ENCODE peak calls at places on chromosomes 6 and 20, in seven cellular contexts. One of them, this sample, is unnamed.

GRCh38 chr6:131038612-131039344 is 24.3 kb downstream of the EPB41L2 start:
- DNase-seq in right lobe of liver: no peak
- DNase-seq in foreskin fibroblast: no peak
- DNase-seq in fibroblast of mammary gland: peak; percentile 50
- DNase-seq in upper lobe of right lung: no peak
- DNase-seq in bronchial epithelial cell: no peak
- DNase-seq in astrocyte of the spinal cord: peak; percentile 33
- DNase-seq in this sample: no peak

GRCh38 chr20:62356143-62356947 is 10.8 kb downstream of the LAMA5 start:
- DNase-seq in right lobe of liver: no peak
- DNase-seq in foreskin fibroblast: no peak
- DNase-seq in fibroblast of mammary gland: no peak
- DNase-seq in upper lobe of right lung: no peak
- DNase-seq in bronchial epithelial cell: no peak
- DNase-seq in astrocyte of the spinal cord: no peak
- DNase-seq in this sample: no peak

GRCh38 chr6:166997768-166998255 is 1.4 kb upstream of the CEP43 start:
- DNase-seq in right lobe of liver: peak; percentile 79
- DNase-seq in foreskin fibroblast: peak; percentile 72
- DNase-seq in fibroblast of mammary gland: peak; percentile 75
- DNase-seq in upper lobe of right lung: peak; percentile 82
- DNase-seq in bronchial epithelial cell: peak; percentile 84
- DNase-seq in astrocyte of the spinal cord: peak; percentile 69
- DNase-seq in this sample: peak; percentile 92

GRCh38 chr6:148349466-148349865 is 6.8 kb downstream of the SASH1 start:
- DNase-seq in right lobe of liver: no peak
- DNase-seq in foreskin fibroblast: no peak
- DNase-seq in fibroblast of mammary gland: no peak
- DNase-seq in upper lobe of right lung: no peak
- DNase-seq in bronchial epithelial cell: peak; percentile 25
- DNase-seq in astrocyte of the spinal cord: no peak
- DNase-seq in this sample: peak; percentile 52

GRCh38 chr20:58498445-58499068 is 16.6 kb downstream of the APCDD1L start:
- DNase-seq in right lobe of liver: no peak
- DNase-seq in foreskin fibroblast: no peak
- DNase-seq in fibroblast of mammary gland: no peak
- DNase-seq in upper lobe of right lung: no peak
- DNase-seq in bronchial epithelial cell: no peak
- DNase-seq in astrocyte of the spinal cord: no peak
- DNase-seq in this sample: no peak

GRCh38 chr6:12844284-12845223 is 128.0 kb downstream of the PHACTR1 start:
- DNase-seq in right lobe of liver: no peak
- DNase-seq in foreskin fibroblast: peak; percentile 13
- DNase-seq in fibroblast of mammary gland: peak; percentile 35
- DNase-seq in upper lobe of right lung: no peak
- DNase-seq in bronchial epithelial cell: peak; percentile 29
- DNase-seq in astrocyte of the spinal cord: peak; percentile 16
- DNase-seq in this sample: peak; percentile 38

GRCh38 chr6:5151955-5152401 is 66.8 kb downstream of the PPP1R3G start:
- DNase-seq in right lobe of liver: no peak
- DNase-seq in foreskin fibroblast: peak; percentile 69
- DNase-seq in fibroblast of mammary gland: peak; percentile 91
- DNase-seq in upper lobe of right lung: no peak
- DNase-seq in bronchial epithelial cell: peak; percentile 89
- DNase-seq in astrocyte of the spinal cord: peak; percentile 61
- DNase-seq in this sample: peak; percentile 86

GRCh38 chr6:14841901-14842421 is 403.9 kb upstream of the JARID2 start:
- DNase-seq in right lobe of liver: no peak
- DNase-seq in foreskin fibroblast: peak; percentile 97
- DNase-seq in fibroblast of mammary gland: peak; percentile 100
- DNase-seq in upper lobe of right lung: peak; percentile 74
- DNase-seq in bronchial epithelial cell: peak; percentile 54
- DNase-seq in astrocyte of the spinal cord: peak; percentile 86
- DNase-seq in this sample: peak; percentile 43

GRCh38 chr20:50415516-50416268 is 94.5 kb upstream of the PTPN1 start:
- DNase-seq in right lobe of liver: peak; percentile 99
- DNase-seq in foreskin fibroblast: peak; percentile 97
- DNase-seq in fibroblast of mammary gland: peak; percentile 98
- DNase-seq in upper lobe of right lung: peak; percentile 99
- DNase-seq in bronchial epithelial cell: no peak
- DNase-seq in astrocyte of the spinal cord: peak; percentile 96
- DNase-seq in this sample: peak; percentile 38

GRCh38 chr6:31294056-31294455 is 22.2 kb upstream of the HLA-C start:
- DNase-seq in right lobe of liver: no peak
- DNase-seq in foreskin fibroblast: no peak
- DNase-seq in fibroblast of mammary gland: no peak
- DNase-seq in upper lobe of right lung: no peak
- DNase-seq in bronchial epithelial cell: no peak
- DNase-seq in astrocyte of the spinal cord: no peak
- DNase-seq in this sample: no peak

GRCh38 chr20:24332956-24333355 is 136.5 kb upstream of the SYNDIG1 start:
- DNase-seq in right lobe of liver: no peak
- DNase-seq in foreskin fibroblast: no peak
- DNase-seq in fibroblast of mammary gland: no peak
- DNase-seq in upper lobe of right lung: no peak
- DNase-seq in bronchial epithelial cell: peak; percentile 90
- DNase-seq in astrocyte of the spinal cord: no peak
- DNase-seq in this sample: peak; percentile 87

DNA sequence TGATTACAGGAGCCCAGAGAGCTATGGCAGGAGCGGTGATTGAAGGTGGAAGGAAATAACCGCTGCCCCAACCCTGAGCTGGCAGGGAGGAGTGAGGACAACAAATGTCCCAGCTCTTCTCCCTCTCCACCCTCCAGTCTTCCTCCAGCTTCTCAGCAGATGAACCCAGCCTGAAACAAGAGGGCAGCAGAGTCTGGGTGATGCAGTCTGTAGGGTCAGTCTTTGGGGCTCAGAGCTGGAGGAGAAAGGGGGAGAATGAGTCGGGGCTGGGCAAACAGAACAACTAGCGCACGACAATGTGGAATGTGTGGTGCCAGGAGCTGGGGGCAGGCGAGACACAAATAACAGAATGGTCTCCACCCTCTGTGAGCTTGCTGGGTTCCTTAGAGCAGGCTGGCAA is 4.5 kb upstream of the GUCA1A start:
- DNase-seq in right lobe of liver: no peak
- DNase-seq in foreskin fibroblast: peak; percentile 18
- DNase-seq in fibroblast of mammary gland: no peak
- DNase-seq in upper lobe of right lung: no peak
- DNase-seq in bronchial epithelial cell: no peak
- DNase-seq in astrocyte of the spinal cord: no peak
- DNase-seq in this sample: no peak
- TF ChIP-seq CTCF in right lobe of liver: no peak
- TF ChIP-seq CTCF in foreskin fibroblast: no peak
- TF ChIP-seq CTCF in fibroblast of mammary gland: peak; percentile 4
- TF ChIP-seq CTCF in upper lobe of right lung: no peak
- TF ChIP-seq CTCF in bronchial epithelial cell: no peak
- TF ChIP-seq CTCF in astrocyte of the spinal cord: peak; percentile 6
- TF ChIP-seq CTCF in this sample: no peak

DNA sequence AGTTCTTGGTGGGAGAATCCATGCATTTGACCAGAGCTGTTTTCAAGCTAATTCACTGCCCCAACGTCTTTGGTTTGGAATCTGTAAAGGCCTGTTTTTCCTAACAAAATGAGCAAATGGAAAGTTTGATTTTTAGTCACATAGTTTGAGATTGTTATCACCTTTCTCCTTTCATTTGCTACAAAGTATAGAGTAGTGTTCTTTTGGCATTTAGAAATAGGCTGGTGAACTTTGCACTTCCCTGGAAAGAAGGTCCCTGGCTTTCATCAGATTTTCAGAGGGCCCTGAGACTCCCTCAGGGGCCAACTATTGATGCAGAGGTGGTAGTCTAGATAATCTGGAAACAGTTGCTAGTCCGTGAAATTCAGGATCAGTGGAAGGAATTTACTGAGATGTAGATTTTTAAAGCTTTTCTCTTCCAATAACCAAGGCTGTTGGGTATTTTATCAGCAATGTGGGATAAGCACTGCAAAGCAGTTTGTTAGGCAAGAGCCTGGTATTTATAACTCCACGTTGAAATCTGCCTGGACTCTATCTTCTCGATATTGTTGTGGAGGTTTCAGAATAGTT is 1.7 kb downstream of the ARFGEF2 start:
- DNase-seq in right lobe of liver: no peak
- DNase-seq in foreskin fibroblast: no peak
- DNase-seq in fibroblast of mammary gland: no peak
- DNase-seq in upper lobe of right lung: no peak
- DNase-seq in bronchial epithelial cell: no peak
- DNase-seq in astrocyte of the spinal cord: no peak
- DNase-seq in this sample: no peak
- H3K4me3 ChIP-seq in right lobe of liver: no peak overlapping the region
- H3K4me3 ChIP-seq in foreskin fibroblast: peak overlapping the region; percentile 82
- H3K4me3 ChIP-seq in fibroblast of mammary gland: no peak overlapping the region
- H3K4me3 ChIP-seq in upper lobe of right lung: peak overlapping the region; percentile 86
- H3K4me3 ChIP-seq in bronchial epithelial cell: no peak overlapping the region
- H3K4me3 ChIP-seq in astrocyte of the spinal cord: no peak overlapping the region
- H3K4me3 ChIP-seq in this sample: peak overlapping the region; percentile 92

GRCh38 chr6:152301021-152301805 is 335.9 kb downstream of the SYNE1 start:
- DNase-seq in right lobe of liver: no peak
- DNase-seq in foreskin fibroblast: peak; percentile 47
- DNase-seq in fibroblast of mammary gland: peak; percentile 54
- DNase-seq in upper lobe of right lung: no peak
- DNase-seq in bronchial epithelial cell: peak; percentile 48
- DNase-seq in astrocyte of the spinal cord: no peak
- DNase-seq in this sample: peak; percentile 51

GRCh38 chr6:152298055-152298647 is 339.0 kb downstream of the SYNE1 start:
- DNase-seq in right lobe of liver: no peak
- DNase-seq in foreskin fibroblast: no peak
- DNase-seq in fibroblast of mammary gland: no peak
- DNase-seq in upper lobe of right lung: no peak
- DNase-seq in bronchial epithelial cell: no peak
- DNase-seq in astrocyte of the spinal cord: no peak
- DNase-seq in this sample: no peak

GRCh38 chr6:152299336-152299735 is 337.8 kb downstream of the SYNE1 start:
- DNase-seq in right lobe of liver: no peak
- DNase-seq in foreskin fibroblast: no peak
- DNase-seq in fibroblast of mammary gland: no peak
- DNase-seq in upper lobe of right lung: no peak
- DNase-seq in bronchial epithelial cell: no peak
- DNase-seq in astrocyte of the spinal cord: no peak
- DNase-seq in this sample: no peak

GRCh38 chr6:152301806-152302568 is 335.2 kb downstream of the SYNE1 start:
- DNase-seq in right lobe of liver: peak; percentile 94
- DNase-seq in foreskin fibroblast: peak; percentile 92
- DNase-seq in fibroblast of mammary gland: peak; percentile 86
- DNase-seq in upper lobe of right lung: peak; percentile 90
- DNase-seq in bronchial epithelial cell: peak; percentile 78
- DNase-seq in astrocyte of the spinal cord: peak; percentile 93
- DNase-seq in this sample: peak; percentile 88

DNA sequence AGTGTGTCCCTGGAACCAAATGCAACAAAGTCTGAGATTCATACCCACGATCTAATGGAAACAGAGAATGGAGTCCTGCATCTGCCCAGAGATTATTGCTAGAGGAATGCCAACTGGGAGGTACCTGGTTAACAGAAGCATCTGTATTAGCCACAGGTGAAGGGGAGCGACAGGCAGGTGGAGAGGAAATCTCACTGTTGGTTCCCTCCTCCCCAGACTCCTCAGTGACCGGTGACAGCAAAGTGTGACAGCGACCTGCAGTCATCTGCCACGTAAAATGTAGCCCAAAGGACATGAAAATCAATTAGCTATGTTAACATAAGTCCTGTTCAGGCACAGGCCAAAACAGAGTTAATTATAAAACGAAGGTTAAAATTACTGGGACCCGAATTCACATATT is 336.6 kb downstream of the SYNE1 start:
- DNase-seq in right lobe of liver: no peak
- DNase-seq in foreskin fibroblast: no peak
- DNase-seq in fibroblast of mammary gland: no peak
- DNase-seq in upper lobe of right lung: no peak
- DNase-seq in bronchial epithelial cell: no peak
- DNase-seq in astrocyte of the spinal cord: no peak
- DNase-seq in this sample: no peak
- TF ChIP-seq CTCF in right lobe of liver: no peak
- TF ChIP-seq CTCF in foreskin fibroblast: no peak
- TF ChIP-seq CTCF in fibroblast of mammary gland: no peak
- TF ChIP-seq CTCF in upper lobe of right lung: no peak
- TF ChIP-seq CTCF in bronchial epithelial cell: no peak
- TF ChIP-seq CTCF in astrocyte of the spinal cord: no peak
- TF ChIP-seq CTCF in this sample: no peak

GRCh38 chr6:84346372-84346771 is 118.9 kb upstream of the CEP162 start:
- DNase-seq in right lobe of liver: no peak
- DNase-seq in foreskin fibroblast: no peak
- DNase-seq in fibroblast of mammary gland: peak; percentile 27
- DNase-seq in upper lobe of right lung: no peak
- DNase-seq in bronchial epithelial cell: peak; percentile 16
- DNase-seq in astrocyte of the spinal cord: no peak
- DNase-seq in this sample: peak; percentile 6
- H3K4me3 ChIP-seq in right lobe of liver: no peak overlapping the region
- H3K4me3 ChIP-seq in foreskin fibroblast: no peak overlapping the region
- H3K4me3 ChIP-seq in fibroblast of mammary gland: no peak overlapping the region
- H3K4me3 ChIP-seq in upper lobe of right lung: no peak overlapping the region
- H3K4me3 ChIP-seq in bronchial epithelial cell: no peak overlapping the region
- H3K4me3 ChIP-seq in astrocyte of the spinal cord: no peak overlapping the region
- H3K4me3 ChIP-seq in this sample: no peak overlapping the region

GRCh38 chr6:133240511-133241087 is 558 bp upstream of the EYA4 start:
- DNase-seq in right lobe of liver: no peak
- DNase-seq in foreskin fibroblast: no peak
- DNase-seq in fibroblast of mammary gland: no peak
- DNase-seq in upper lobe of right lung: no peak
- DNase-seq in bronchial epithelial cell: peak; percentile 53
- DNase-seq in astrocyte of the spinal cord: peak; percentile 14
- DNase-seq in this sample: peak; percentile 9
- TF ChIP-seq CTCF in right lobe of liver: no peak
- TF ChIP-seq CTCF in foreskin fibroblast: no peak
- TF ChIP-seq CTCF in fibroblast of mammary gland: no peak
- TF ChIP-seq CTCF in upper lobe of right lung: no peak
- TF ChIP-seq CTCF in bronchial epithelial cell: peak; percentile 43
- TF ChIP-seq CTCF in astrocyte of the spinal cord: peak; percentile 31
- TF ChIP-seq CTCF in this sample: no peak

DNA sequence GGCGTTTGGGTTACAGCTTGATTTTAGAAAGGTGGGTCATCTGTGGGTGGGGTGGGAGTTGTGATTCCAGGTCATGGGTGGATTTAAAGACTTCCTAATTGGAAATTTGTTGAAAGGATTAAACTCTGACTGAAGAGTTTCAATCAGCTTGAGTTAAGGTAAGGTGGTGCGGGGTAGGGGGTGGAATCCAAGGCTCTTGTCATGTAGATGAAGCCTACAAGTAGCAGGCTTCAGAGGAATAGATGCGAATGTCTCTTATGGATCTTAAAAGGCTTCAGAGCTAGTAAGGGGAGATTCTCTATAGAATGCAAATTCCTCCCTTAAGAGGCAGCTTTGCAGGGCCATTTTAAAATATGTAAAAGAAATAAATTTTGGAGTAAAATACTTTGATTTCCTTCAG is 645.3 kb downstream of the FRK start:
- DNase-seq in right lobe of liver: no peak
- DNase-seq in foreskin fibroblast: no peak
- DNase-seq in fibroblast of mammary gland: no peak
- DNase-seq in upper lobe of right lung: no peak
- DNase-seq in bronchial epithelial cell: no peak
- DNase-seq in astrocyte of the spinal cord: no peak
- DNase-seq in this sample: no peak
- H3K4me3 ChIP-seq in right lobe of liver: no peak overlapping the region
- H3K4me3 ChIP-seq in foreskin fibroblast: no peak overlapping the region
- H3K4me3 ChIP-seq in fibroblast of mammary gland: no peak overlapping the region
- H3K4me3 ChIP-seq in upper lobe of right lung: no peak overlapping the region
- H3K4me3 ChIP-seq in bronchial epithelial cell: no peak overlapping the region
- H3K4me3 ChIP-seq in astrocyte of the spinal cord: no peak overlapping the region
- H3K4me3 ChIP-seq in this sample: no peak overlapping the region

GRCh38 chr6:34067814-34068213 is 78.1 kb downstream of the GRM4 start:
- DNase-seq in right lobe of liver: no peak
- DNase-seq in foreskin fibroblast: no peak
- DNase-seq in fibroblast of mammary gland: no peak
- DNase-seq in upper lobe of right lung: no peak
- DNase-seq in bronchial epithelial cell: no peak
- DNase-seq in astrocyte of the spinal cord: no peak
- DNase-seq in this sample: peak; percentile 19
- TF ChIP-seq CTCF in right lobe of liver: no peak
- TF ChIP-seq CTCF in foreskin fibroblast: no peak
- TF ChIP-seq CTCF in fibroblast of mammary gland: no peak
- TF ChIP-seq CTCF in upper lobe of right lung: no peak
- TF ChIP-seq CTCF in bronchial epithelial cell: peak; percentile 18
- TF ChIP-seq CTCF in astrocyte of the spinal cord: peak; percentile 22
- TF ChIP-seq CTCF in this sample: no peak

This sample was measured in epithelial cell of esophagus.